ENCODE peak calls at places on chromosome 1, in ten cellular contexts. V, G, L, W, D, I, E, S, Q and T are unnamed samples.

GRCh38 chr1:80673935-80674597 is 1126.7 kb upstream of the ADGRL2 start:
- DNase-seq in V (no peak), G (no peak), L (no peak), W (no peak), D (no peak), I (no peak), E (no peak), S (no peak), Q (no peak), T (no peak)

GRCh38 chr1:150017206-150017750 is 6.8 kb upstream of the OTUD7B start:
- DNase-seq in V (no peak), G (no peak), L (no peak), W (no peak), D (no peak), I (no peak), E (no peak), S (no peak), Q (no peak), T (no peak)

GRCh38 chr1:188904201-188904600 is 1573.5 kb downstream of the BRINP3 start:
- DNase-seq in V (no peak), G (peak; percentile 1), L (no peak), W (no peak), D (no peak), I (no peak), E (no peak), S (no peak), Q (no peak), T (peak; percentile 49)

GRCh38 chr1:207412845-207413244 is 41.3 kb upstream of the CR2 start:
- DNase-seq in V (no peak), G (no peak), L (no peak), W (no peak), D (no peak), I (no peak), E (no peak), S (no peak), Q (no peak), T (no peak)

GRCh38 chr1:191582169-191582568 is 576.1 kb upstream of the RGS18 start:
- DNase-seq in V (no peak), G (no peak), L (no peak), W (no peak), D (no peak), I (no peak), E (no peak), S (no peak), Q (peak; percentile 70), T (no peak)

GRCh38 chr1:221714227-221715116 is 27.4 kb downstream of the DUSP10 start:
- DNase-seq in V (no peak), G (no peak), L (no peak), W (no peak), D (no peak), I (no peak), E (no peak), S (no peak), Q (peak; percentile 17), T (no peak)

GRCh38 chr1:153231363-153231762 is 14.0 kb downstream of the PRR9 start:
- DNase-seq in V (no peak), G (no peak), L (no peak), W (no peak), D (no peak), I (no peak), E (no peak), S (no peak), Q (peak; percentile 61), T (no peak)

GRCh38 chr1:62241357-62242131 is 46.9 kb downstream of the L1TD1 start:
- DNase-seq in V (no peak), G (no peak), L (no peak), W (no peak), D (no peak), I (no peak), E (no peak), S (no peak), Q (no peak), T (no peak)